ENCODE peak calls at places on chromosomes 11 and 22, in nine cellular contexts. K is spleen, F is upper lobe of right lung, W is heart left ventricle, C is AG04450, A is psoas muscle, Y is uterus, V is cardiac muscle cell, I is SJCRH30. Z is an unnamed sample.

GRCh38 chr11:85699957-85700741 is 14.2 kb upstream of the CCDC89 start:
- DNase-seq in K (no peak), F (no peak), W (no peak), C (no peak), A (no peak), Y (no peak), V (peak; percentile 8), I (no peak), Z (no peak)

GRCh38 chr11:47278058-47278457 is 8.1 kb downstream of the MADD start:
- DNase-seq in K (no peak), F (no peak), W (no peak), C (no peak), A (no peak), Y (no peak), V (no peak), I (no peak), Z (no peak)

GRCh38 chr11:92948116-92948515 is 21.3 kb upstream of the MTNR1B start:
- DNase-seq in K (no peak), F (no peak), W (no peak), C (no peak), A (no peak), Y (no peak), V (no peak), I (no peak), Z (no peak)

GRCh38 chr11:15901046-15901445 is 455.3 kb downstream of the SOX6 start:
- DNase-seq in K (no peak), F (peak; percentile 60), W (no peak), C (no peak), A (no peak), Y (no peak), V (peak; percentile 62), I (peak; percentile 51), Z (no peak)

GRCh38 chr11:107969219-107969618 is 39.5 kb upstream of the CUL5 start:
- DNase-seq in K (no peak), F (no peak), W (no peak), C (no peak), A (no peak), Y (no peak), V (no peak), I (no peak), Z (no peak)

GRCh38 chr11:33291004-33291777 is 34.0 kb downstream of the HIPK3 start:
- DNase-seq in K (no peak), F (no peak), W (no peak), C (no peak), A (no peak), Y (peak; percentile 25), V (peak; percentile 92), I (no peak), Z (no peak)

GRCh38 chr22:40345801-40346177 is 511 bp upstream of the ADSL start:
- DNase-seq in K (peak; percentile 85), F (peak; percentile 72), W (peak; percentile 69), C (no peak), A (no peak), Y (no peak), V (peak; percentile 47), I (no peak), Z (peak; percentile 24)

GRCh38 chr11:79413258-79413657 is 27.6 kb downstream of the TENM4 start:
- DNase-seq in K (no peak), F (peak; percentile 68), W (peak; percentile 87), C (peak; percentile 81), A (peak; percentile 90), Y (peak; percentile 87), V (peak; percentile 60), I (peak; percentile 68), Z (no peak)

GRCh38 chr11:68213135-68213515 is at the start of gene KMT5B:
- DNase-seq in K (no peak), F (peak; percentile 83), W (peak; percentile 80), C (peak; percentile 39), A (peak; percentile 74), Y (peak; percentile 55), V (peak; percentile 75), I (peak; percentile 46), Z (no peak)

GRCh38 chr11:75239551-75240290 is 853 bp upstream of the TPBGL start:
- DNase-seq in K (no peak), F (no peak), W (no peak), C (no peak), A (no peak), Y (peak; percentile 9), V (no peak), I (no peak), Z (no peak)
- H3K4me3 ChIP-seq in K (peak overlapping the region; percentile 44), F (no peak overlapping the region), W (no peak overlapping the region), C (no peak overlapping the region), A (no peak overlapping the region), Y (no peak overlapping the region), V (no peak overlapping the region), I (no peak overlapping the region), Z (peak overlapping the region; percentile 56)

GRCh38 chr11:17770917-17771316 is 36.3 kb downstream of the KCNC1 start:
- DNase-seq in K (no peak), F (no peak), W (no peak), C (no peak), A (no peak), Y (no peak), V (no peak), I (no peak), Z (no peak)
- H3K27me3 ChIP-seq in K (no peaks in the 10 kb centered on the region), F (no peaks in the 10 kb centered on the region), W (no peaks in the 10 kb centered on the region), C (peaks cover 6% of the 10 kb centered on the region), A (peaks cover 4% of the 10 kb centered on the region), Y (no peaks in the 10 kb centered on the region), V (no peaks in the 10 kb centered on the region), I (no peaks in the 10 kb centered on the region), Z (no peaks in the 10 kb centered on the region)

DNA sequence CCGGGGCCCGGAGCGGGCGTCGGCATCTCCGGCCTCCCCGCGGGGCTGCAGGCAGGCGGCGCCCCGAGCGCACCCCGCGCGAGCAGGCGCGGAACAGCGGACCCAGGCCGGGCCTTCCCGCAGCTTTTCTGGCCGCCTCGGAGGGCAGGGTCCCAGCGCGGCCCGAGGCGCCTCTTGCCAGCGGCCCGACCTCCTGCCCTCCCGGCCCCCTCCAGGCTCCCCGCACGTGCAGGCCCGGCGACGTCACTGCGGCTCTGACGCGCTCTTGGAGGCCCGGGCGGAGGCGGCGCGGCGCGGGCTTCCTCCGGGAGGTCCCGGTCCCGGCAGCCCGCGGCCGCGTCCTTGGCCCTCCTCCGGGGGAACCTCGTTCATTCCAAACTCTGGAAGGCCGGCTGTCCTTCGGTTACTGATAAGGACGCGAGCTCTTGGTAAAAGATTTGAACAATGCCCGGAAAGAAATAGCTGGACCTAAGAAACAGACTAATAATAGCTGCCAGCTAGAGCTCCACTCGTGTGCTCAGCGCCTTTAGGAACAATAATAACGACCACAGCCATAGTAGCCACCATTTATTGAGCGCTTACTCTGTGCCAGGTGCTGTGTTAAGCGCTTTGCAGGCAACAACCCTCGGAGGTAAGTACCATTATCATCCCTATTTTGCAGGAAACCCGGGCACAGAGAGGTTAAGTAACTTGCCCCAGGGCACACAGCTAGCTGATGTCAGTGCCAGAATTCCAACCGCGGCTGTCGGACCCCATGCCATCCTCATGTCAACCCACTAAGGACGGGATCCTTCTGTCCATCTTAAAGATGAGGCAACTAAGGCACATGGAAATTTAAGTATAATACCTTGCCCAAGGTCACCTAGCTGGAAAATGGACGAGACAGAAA is 39.1 kb upstream of the CREB3L1 start:
- DNase-seq in K (peak; percentile 94), F (peak; percentile 89), W (peak; percentile 90), C (no peak), A (peak; percentile 74), Y (peak; percentile 70), V (peak; percentile 83), I (no peak), Z (peak; percentile 29)
- H3K9me3 ChIP-seq in K (no peaks in the 10 kb centered on the region), F (no peaks in the 10 kb centered on the region), W (no peaks in the 10 kb centered on the region), C (no peaks in the 10 kb centered on the region), A (no peaks in the 10 kb centered on the region), Y (no peaks in the 10 kb centered on the region), V (no peaks in the 10 kb centered on the region), I (peaks cover 3% of the 10 kb centered on the region), Z (no peaks in the 10 kb centered on the region)

GRCh38 chr11:12362857-12363256 is 14.5 kb upstream of the PARVA start:
- DNase-seq in K (no peak), F (no peak), W (no peak), C (no peak), A (no peak), Y (no peak), V (no peak), I (no peak), Z (no peak)
- H3K4me3 ChIP-seq in K (no peak overlapping the region), F (no peak overlapping the region), W (no peak overlapping the region), C (no peak overlapping the region), A (no peak overlapping the region), Y (no peak overlapping the region), V (no peak overlapping the region), I (no peak overlapping the region), Z (no peak overlapping the region)

GRCh38 chr11:117034901-117035300 is 63.3 kb downstream of the SIK3 start:
- DNase-seq in K (no peak), F (no peak), W (no peak), C (no peak), A (no peak), Y (no peak), V (no peak), I (no peak), Z (no peak)

GRCh38 chr11:117037279-117037951 is 60.8 kb downstream of the SIK3 start:
- DNase-seq in K (no peak), F (no peak), W (no peak), C (no peak), A (no peak), Y (no peak), V (no peak), I (no peak), Z (no peak)

GRCh38 chr11:117039270-117039669 is 59.0 kb downstream of the SIK3 start:
- DNase-seq in K (no peak), F (no peak), W (no peak), C (no peak), A (no peak), Y (no peak), V (no peak), I (no peak), Z (no peak)

GRCh38 chr11:117039897-117040296 is 58.3 kb downstream of the SIK3 start:
- DNase-seq in K (no peak), F (no peak), W (no peak), C (no peak), A (no peak), Y (no peak), V (no peak), I (no peak), Z (no peak)

GRCh38 chr11:117037952-117038350 is 60.3 kb downstream of the SIK3 start:
- DNase-seq in K (no peak), F (no peak), W (no peak), C (no peak), A (no peak), Y (no peak), V (no peak), I (no peak), Z (no peak)
- H3K27me3 ChIP-seq in K (no peaks in the 10 kb centered on the region), F (no peaks in the 10 kb centered on the region), W (no peaks in the 10 kb centered on the region), C (no peaks in the 10 kb centered on the region), A (no peaks in the 10 kb centered on the region), Y (no peaks in the 10 kb centered on the region), V (no peaks in the 10 kb centered on the region), I (no peaks in the 10 kb centered on the region), Z (no peaks in the 10 kb centered on the region)

DNA sequence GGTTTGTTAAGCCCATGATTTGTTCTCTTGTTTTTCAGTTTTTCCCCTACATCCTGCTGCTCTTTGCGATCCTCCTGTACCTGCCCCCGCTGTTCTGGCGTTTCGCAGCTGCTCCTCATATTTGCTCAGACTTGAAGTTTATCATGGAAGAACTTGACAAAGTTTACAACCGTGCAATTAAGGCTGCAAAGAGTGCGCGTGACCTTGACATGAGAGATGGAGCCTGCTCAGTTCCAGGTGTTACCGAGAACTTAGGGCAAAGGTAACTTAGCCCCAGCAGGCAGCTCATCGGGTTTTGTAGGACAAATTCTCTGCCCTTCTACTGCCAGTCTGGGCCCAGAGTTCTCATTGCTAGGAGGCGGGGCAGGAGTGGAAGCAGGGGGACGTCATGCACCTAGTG is 49.7 kb downstream of the PANX1 start:
- DNase-seq in K (no peak), F (no peak), W (no peak), C (no peak), A (no peak), Y (no peak), V (no peak), I (no peak), Z (no peak)
- H3K9me3 ChIP-seq in K (no peaks in the 10 kb centered on the region), F (no peaks in the 10 kb centered on the region), W (no peaks in the 10 kb centered on the region), C (peaks cover 5% of the 10 kb centered on the region), A (no peaks in the 10 kb centered on the region), Y (no peaks in the 10 kb centered on the region), V (no peaks in the 10 kb centered on the region), I (no peaks in the 10 kb centered on the region), Z (no peaks in the 10 kb centered on the region)

Z was measured in effector memory CD4-positive, alpha-beta T cell.